ENCODE peak calls at places on chromosomes 12 and 14, in ten cellular contexts. I, G, Z, R, V, A, S, P, N and F are unnamed samples.

GRCh38 chr12:83323866-83324265 is 637.2 kb downstream of the TMTC2 start:
- DNase-seq in I (no peak), G (no peak), Z (no peak), R (no peak), V (no peak), A (no peak), S (no peak), P (no peak), N (no peak), F (no peak)

GRCh38 chr12:68483592-68484373 is 126.9 kb upstream of the RAP1B start:
- DNase-seq in I (peak), G (peak), Z (no peak), R (no peak), V (no peak), A (no peak), S (no peak), P (no peak), N (no peak), F (no peak)

GRCh38 chr12:116242740-116243139 is 34.8 kb downstream of the MED13L start:
- DNase-seq in I (no peak), G (no peak), Z (no peak), R (no peak), V (no peak), A (no peak), S (no peak), P (no peak), N (no peak), F (no peak)

GRCh38 chr14:37171678-37172023 is 755 bp downstream of the SLC25A21 start:
- DNase-seq in I (no peak), G (no peak), Z (no peak), R (no peak), V (no peak), A (no peak), S (no peak), P (no peak), N (no peak), F (no peak)

GRCh38 chr12:118633071-118633470 is 256.7 kb downstream of the SUDS3 start:
- DNase-seq in I (no peak), G (no peak), Z (no peak), R (no peak), V (no peak), A (no peak), S (no peak), P (peak), N (no peak), F (no peak)

GRCh38 chr14:101475468-101476257 is 85.6 kb upstream of the DIO3 start:
- DNase-seq in I (peak), G (peak), Z (no peak), R (peak), V (peak), A (no peak), S (peak), P (no peak), N (no peak), F (no peak)

GRCh38 chr14:103115845-103116572 is 7.3 kb upstream of the TNFAIP2 start:
- DNase-seq in I (peak), G (peak), Z (no peak), R (no peak), V (no peak), A (no peak), S (peak), P (no peak), N (no peak), F (no peak)

GRCh38 chr14:104135121-104135903 is 3.1 kb upstream of the KIF26A start:
- DNase-seq in I (peak), G (no peak), Z (peak), R (peak), V (no peak), A (no peak), S (no peak), P (no peak), N (no peak), F (no peak)

GRCh38 chr14:99671230-99672224 is 12.6 kb upstream of the CYP46A1 start:
- DNase-seq in I (no peak), G (no peak), Z (no peak), R (no peak), V (peak), A (no peak), S (no peak), P (peak), N (no peak), F (no peak)

GRCh38 chr14:67729072-67729561 is 27.4 kb downstream of the RDH12 start:
- DNase-seq in I (peak), G (no peak), Z (peak), R (peak), V (no peak), A (no peak), S (no peak), P (no peak), N (no peak), F (no peak)

GRCh38 chr14:92542766-92543554 is 29.4 kb downstream of the RIN3 start:
- DNase-seq in I (no peak), G (no peak), Z (no peak), R (peak), V (no peak), A (no peak), S (no peak), P (no peak), N (no peak), F (no peak)

DNA sequence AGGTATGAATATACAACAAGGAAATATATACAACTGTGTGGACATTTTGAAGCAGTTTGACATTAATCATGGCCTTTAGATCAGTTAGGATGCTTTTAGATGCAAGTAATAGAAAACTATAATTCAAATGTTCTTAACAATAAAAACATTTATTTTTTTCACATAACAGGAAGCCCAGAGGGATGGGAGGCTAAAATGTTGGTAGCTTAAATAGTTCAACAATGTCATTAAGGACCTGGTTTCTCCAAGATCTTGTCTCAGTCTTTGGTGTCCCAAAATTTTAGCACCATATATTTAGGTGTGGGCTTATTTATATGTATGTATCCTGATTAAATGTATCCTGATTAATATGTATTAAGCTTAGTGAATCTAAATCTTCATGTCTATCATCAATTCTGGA is 292.4 kb downstream of the NUAK1 start:
- DNase-seq in I (no peak), G (no peak), Z (no peak), R (no peak), V (no peak), A (no peak), S (no peak), P (no peak), N (no peak), F (no peak)
- H3K4me3 ChIP-seq in I (no peak), G (no peak), Z (no peak), R (no peak), V (no peak), A (no peak), S (no peak), P (no peak), N (no peak), F (no peak)

GRCh38 chr12:113103756-113104450 is 31.7 kb downstream of the RASAL1 start:
- DNase-seq in I (no peak), G (no peak), Z (peak), R (no peak), V (no peak), A (peak), S (no peak), P (no peak), N (peak), F (peak)
- H3K4me3 ChIP-seq in I (no peak), G (no peak), Z (peak), R (peak), V (no peak), A (peak), S (no peak), P (peak), N (peak), F (peak)

GRCh38 chr12:53094394-53094787 is 3.1 kb upstream of the IGFBP6 start:
- DNase-seq in I (no peak), G (no peak), Z (peak), R (no peak), V (peak), A (no peak), S (no peak), P (no peak), N (no peak), F (no peak)

GRCh38 chr12:53097564-53098353 is at the start of gene IGFBP6:
- DNase-seq in I (peak), G (peak), Z (peak), R (peak), V (peak), A (peak), S (no peak), P (peak), N (peak), F (peak)

GRCh38 chr12:53096761-53097160 is 706 bp upstream of the IGFBP6 start:
- DNase-seq in I (no peak), G (no peak), Z (no peak), R (no peak), V (peak), A (no peak), S (no peak), P (no peak), N (no peak), F (no peak)

GRCh38 chr12:53097207-53097563 is 282 bp upstream of the IGFBP6 start:
- DNase-seq in I (peak), G (peak), Z (peak), R (no peak), V (peak), A (no peak), S (no peak), P (no peak), N (no peak), F (no peak)

GRCh38 chr12:53096089-53096741 is 1.3 kb upstream of the IGFBP6 start:
- DNase-seq in I (peak), G (peak), Z (peak), R (no peak), V (peak), A (no peak), S (no peak), P (no peak), N (no peak), F (no peak)
- H3K4me3 ChIP-seq in I (peak), G (no peak), Z (peak), R (no peak), V (peak), A (no peak), S (no peak), P (no peak), N (no peak), F (no peak)

GRCh38 chr12:92503029-92503931 is 199.5 kb upstream of the PLEKHG7 start:
- DNase-seq in I (no peak), G (no peak), Z (no peak), R (no peak), V (peak), A (no peak), S (no peak), P (no peak), N (no peak), F (no peak)
- H3K4me3 ChIP-seq in I (no peak), G (no peak), Z (no peak), R (no peak), V (no peak), A (no peak), S (no peak), P (no peak), N (peak), F (no peak)

GRCh38 chr12:80939231-80939950 is 1.7 kb upstream of the LIN7A start:
- DNase-seq in I (peak), G (no peak), Z (no peak), R (no peak), V (no peak), A (no peak), S (no peak), P (no peak), N (no peak), F (no peak)

GRCh38 chr12:80936353-80936641 is 1.4 kb downstream of the LIN7A start:
- DNase-seq in I (peak), G (no peak), Z (no peak), R (no peak), V (peak), A (no peak), S (no peak), P (no peak), N (no peak), F (no peak)

GRCh38 chr12:80938397-80938796 is 663 bp upstream of the LIN7A start:
- DNase-seq in I (no peak), G (no peak), Z (no peak), R (no peak), V (no peak), A (no peak), S (no peak), P (no peak), N (no peak), F (no peak)

GRCh38 chr12:80936642-80937390 is 918 bp downstream of the LIN7A start:
- DNase-seq in I (peak), G (peak), Z (peak), R (peak), V (peak), A (no peak), S (no peak), P (peak), N (no peak), F (no peak)

GRCh38 chr12:80937391-80938238 is at the start of gene LIN7A:
- DNase-seq in I (peak), G (peak), Z (peak), R (no peak), V (peak), A (no peak), S (no peak), P (peak), N (no peak), F (no peak)
- H3K4me3 ChIP-seq in I (peak), G (peak), Z (peak), R (peak), V (peak), A (no peak), S (peak), P (peak), N (no peak), F (no peak)

DNA sequence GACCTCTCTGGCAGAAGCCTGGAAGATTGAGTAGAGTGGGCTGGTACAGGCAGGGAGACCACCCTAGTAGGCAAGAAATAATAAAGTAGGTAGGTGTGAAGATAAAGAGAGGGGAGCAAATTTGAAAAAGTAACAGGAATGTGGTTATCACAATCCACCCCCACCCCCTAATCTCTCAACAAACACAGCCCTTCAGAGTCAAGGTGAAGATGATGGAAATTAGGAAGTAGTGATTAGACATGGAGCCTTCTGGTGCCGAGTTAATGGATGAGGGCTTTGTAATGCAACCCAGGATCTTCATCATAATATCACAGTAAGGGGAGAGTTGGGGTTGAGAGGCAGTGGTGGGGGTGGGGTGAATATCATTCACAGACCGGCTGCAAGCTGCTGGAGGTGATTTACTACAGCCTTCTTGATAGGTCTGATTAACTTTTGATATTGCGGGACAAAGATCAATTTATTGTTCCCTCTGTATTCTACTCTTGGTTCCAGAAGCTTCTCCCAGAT is 29.2 kb upstream of the CRY1 start:
- DNase-seq in I (no peak), G (no peak), Z (peak), R (no peak), V (no peak), A (no peak), S (no peak), P (no peak), N (no peak), F (no peak)
- H3K4me3 ChIP-seq in I (no peak), G (no peak), Z (no peak), R (no peak), V (no peak), A (no peak), S (no peak), P (no peak), N (no peak), F (no peak)

DNA sequence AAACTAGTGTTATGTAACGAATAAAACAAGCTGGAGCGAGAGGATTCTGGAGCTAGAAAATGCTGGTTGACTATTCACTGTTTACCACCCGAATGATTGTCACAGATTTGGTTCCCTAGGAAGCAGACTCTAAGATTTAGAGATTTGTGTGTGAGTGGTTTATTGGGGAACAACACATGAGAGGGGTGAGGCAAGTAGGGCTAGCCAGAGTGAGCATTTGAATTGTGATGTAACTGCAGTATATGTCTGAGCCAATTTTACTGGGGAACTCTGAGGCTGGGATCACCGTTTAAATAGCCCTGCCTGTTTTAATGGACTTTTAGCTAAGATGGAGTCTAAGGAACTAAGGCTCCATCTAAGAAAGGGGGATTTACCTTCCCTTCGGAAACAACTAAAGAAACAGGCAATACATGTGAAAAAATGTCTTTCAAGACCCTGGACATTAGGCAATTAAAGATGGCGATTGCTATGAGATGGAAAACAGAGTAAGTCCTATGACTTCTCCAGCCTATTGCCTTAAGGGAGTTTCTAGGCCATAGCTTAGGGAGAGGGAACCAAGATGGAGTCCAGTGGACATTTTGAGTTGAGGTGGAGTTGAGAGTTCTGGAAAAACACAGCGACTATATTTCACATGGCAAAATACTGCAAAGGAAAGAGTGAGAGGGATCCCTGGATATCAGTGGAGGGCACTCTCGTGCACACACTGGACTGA is 6.3 kb downstream of the MGP start:
- DNase-seq in I (peak), G (no peak), Z (no peak), R (no peak), V (no peak), A (no peak), S (no peak), P (no peak), N (no peak), F (no peak)
- H3K4me3 ChIP-seq in I (no peak), G (no peak), Z (no peak), R (no peak), V (no peak), A (no peak), S (no peak), P (no peak), N (no peak), F (no peak)